ENCODE peak calls at places on chromosomes 2 and 18, in six cellular contexts. H, B, V, O, T and D are unnamed samples.

GRCh38 chr2:109137616-109138015 is 8.6 kb downstream of the SH3RF3 start:
- DNase-seq in O (no peak), H (no peak), B (no peak), V (no peak), T (no peak), D (no peak)

GRCh38 chr2:217077841-217078407 is 218.1 kb upstream of the TNP1 start:
- DNase-seq in B (no peak), H (no peak), V (peak), O (no peak), T (no peak), D (peak)

GRCh38 chr2:156649596-156649995 is 213.4 kb downstream of the GPD2 start:
- DNase-seq in O (no peak), B (no peak), V (peak), T (peak), H (no peak), D (peak)

GRCh38 chr2:10303174-10303633 is 500 bp downstream of the HPCAL1 start:
- DNase-seq in B (no peak), T (no peak), O (no peak), H (peak), V (peak), D (no peak)

GRCh38 chr2:207341816-207342215 is 176.1 kb upstream of the KLF7 start:
- DNase-seq in B (no peak), V (no peak), H (no peak), T (no peak), O (no peak), D (no peak)

GRCh38 chr18:34626404-34627137 is 83.5 kb upstream of the DTNA start:
- DNase-seq in O (no peak), B (no peak), V (peak), H (no peak), T (peak), D (peak)

GRCh38 chr2:86072271-86072858 is 33.3 kb downstream of the POLR1A start:
- DNase-seq in H (peak), B (peak), V (peak), T (peak), O (no peak), D (peak)

GRCh38 chr2:197113221-197113831 is 186.8 kb upstream of the PGAP1 start:
- DNase-seq in B (no peak), O (no peak), H (no peak), V (peak), T (no peak), D (peak)

GRCh38 chr2:69616755-69617154 is 26.8 kb downstream of the AAK1 start:
- DNase-seq in V (no peak), T (peak), B (no peak), H (no peak), O (no peak), D (no peak)

GRCh38 chr2:36287363-36288275 is 68.0 kb upstream of the CRIM1 start:
- DNase-seq in H (no peak), T (peak), B (no peak), O (no peak), V (peak), D (peak)

GRCh38 chr2:9844036-9844483 is 786 bp downstream of the TAF1B start:
- DNase-seq in B (no peak), O (no peak), T (peak), V (peak), H (no peak), D (peak)

GRCh38 chr18:54479365-54479764 is 111.7 kb upstream of the DYNAP start:
- DNase-seq in V (no peak), O (no peak), H (no peak), T (no peak), B (no peak), D (peak)

GRCh38 chr2:163465440-163465839 is 270.4 kb downstream of the FIGN start:
- DNase-seq in V (peak), H (no peak), O (no peak), B (no peak), T (no peak), D (peak)

GRCh38 chr2:240981273-240981672 is 17.1 kb upstream of the SNED1 start:
- DNase-seq in T (peak), H (no peak), O (no peak), V (peak), B (peak), D (peak)

GRCh38 chr18:36212978-36213303 is 25.6 kb downstream of the MOCOS start:
- DNase-seq in V (no peak), T (no peak), B (no peak), H (peak), O (no peak), D (no peak)

GRCh38 chr2:208570851-208571763 is 164.5 kb downstream of the PTH2R start:
- DNase-seq in V (no peak), H (no peak), B (no peak), T (no peak), O (no peak), D (no peak)

GRCh38 chr2:10901160-10901559 is 10.6 kb upstream of the KCNF1 start:
- DNase-seq in B (no peak), H (no peak), V (peak), O (no peak), T (peak), D (peak)

GRCh38 chr2:69784228-69784627 is 42.3 kb downstream of the ANXA4 start:
- DNase-seq in T (no peak), B (no peak), V (no peak), H (no peak), O (no peak), D (no peak)

GRCh38 chr2:100188326-100188725 is 45.9 kb upstream of the AFF3 start:
- DNase-seq in T (no peak), B (no peak), V (no peak), O (no peak), H (no peak), D (no peak)

GRCh38 chr2:28949190-28949589 is 31.9 kb upstream of the TOGARAM2 start:
- DNase-seq in O (no peak), H (no peak), T (no peak), V (no peak), B (no peak), D (no peak)

GRCh38 chr18:45222200-45222599 is 393.1 kb upstream of the SLC14A2 start:
- DNase-seq in H (no peak), T (peak), B (no peak), V (no peak), O (no peak), D (peak)

GRCh38 chr2:223822818-223823217 is 14.6 kb downstream of the AP1S3 start:
- DNase-seq in B (no peak), T (no peak), O (no peak), H (no peak), V (no peak), D (no peak)
- H3K4me3 ChIP-seq in B (no peak), T (no peak), O (no peak), H (no peak), V (no peak), D (no peak)

GRCh38 chr18:12841070-12841469 is 43.0 kb downstream of the PTPN2 start:
- DNase-seq in H (no peak), V (no peak), B (no peak), T (no peak), O (no peak), D (no peak)
- TF ChIP-seq CTCF in H (no peak), V (no peak), B (no peak), T (no peak), O (no peak), D (no peak)

GRCh38 chr2:25294573-25295462 is 46.9 kb downstream of the DNMT3A start:
- DNase-seq in O (peak), H (peak), T (no peak), B (peak), V (peak), D (peak)
- H3K4me3 ChIP-seq in O (no peak), H (no peak), T (no peak), B (peak), V (no peak), D (no peak)

GRCh38 chr2:39587168-39587567 is 78.5 kb upstream of the TMEM178A start:
- DNase-seq in B (no peak), H (no peak), V (no peak), O (no peak), T (no peak), D (no peak)

GRCh38 chr2:39584283-39584972 is 81.3 kb upstream of the TMEM178A start:
- DNase-seq in H (no peak), B (no peak), T (peak), V (peak), O (no peak), D (peak)

GRCh38 chr2:39583781-39584180 is 81.9 kb upstream of the TMEM178A start:
- DNase-seq in B (no peak), O (no peak), V (no peak), T (peak), H (no peak), D (no peak)

GRCh38 chr2:39581866-39582265 is 83.9 kb upstream of the TMEM178A start:
- DNase-seq in B (no peak), O (no peak), H (no peak), T (no peak), V (no peak), D (no peak)

GRCh38 chr2:39587641-39588040 is 78.1 kb upstream of the TMEM178A start:
- DNase-seq in T (no peak), O (no peak), B (no peak), V (no peak), H (no peak), D (no peak)
- TF ChIP-seq CTCF in T (no peak), O (no peak), B (no peak), V (no peak), H (no peak), D (no peak)

GRCh38 chr2:134836986-134837385 is 1.4 kb upstream of the ACMSD start:
- DNase-seq in T (peak), V (peak), H (no peak), B (peak), O (no peak), D (peak)
- H3K4me3 ChIP-seq in T (no peak), V (no peak), H (no peak), B (no peak), O (no peak), D (no peak)

GRCh38 chr18:12258719-12259705 is 4.9 kb downstream of the CIDEA start:
- DNase-seq in V (no peak), B (no peak), H (no peak), T (no peak), O (no peak), D (no peak)

GRCh38 chr18:12262748-12263147 is 8.6 kb downstream of the CIDEA start:
- DNase-seq in H (no peak), B (no peak), O (no peak), V (no peak), T (no peak), D (no peak)

GRCh38 chr18:12264854-12265253 is 10.7 kb downstream of the CIDEA start:
- DNase-seq in B (no peak), V (no peak), T (no peak), O (no peak), H (no peak), D (no peak)
- TF ChIP-seq CTCF in B (no peak), V (no peak), T (no peak), O (no peak), H (no peak), D (no peak)

GRCh38 chr2:181161615-181162014 is 181.2 kb downstream of the UBE2E3 start:
- DNase-seq in B (no peak), T (no peak), O (no peak), H (no peak), V (no peak), D (no peak)

GRCh38 chr2:181169459-181169858 is 189.1 kb downstream of the UBE2E3 start:
- DNase-seq in H (no peak), T (no peak), O (no peak), V (no peak), B (no peak), D (no peak)

GRCh38 chr2:181163139-181163538 is 182.7 kb downstream of the UBE2E3 start:
- DNase-seq in B (no peak), V (no peak), T (no peak), H (no peak), O (no peak), D (no peak)

GRCh38 chr2:181164699-181165098 is 184.3 kb downstream of the UBE2E3 start:
- DNase-seq in O (no peak), V (no peak), T (no peak), H (no peak), B (no peak), D (no peak)

GRCh38 chr2:181165199-181165868 is 184.9 kb downstream of the UBE2E3 start:
- DNase-seq in T (no peak), B (no peak), V (no peak), O (no peak), H (no peak), D (no peak)
- H3K4me3 ChIP-seq in T (no peak), B (no peak), V (no peak), O (no peak), H (no peak), D (no peak)

DNA sequence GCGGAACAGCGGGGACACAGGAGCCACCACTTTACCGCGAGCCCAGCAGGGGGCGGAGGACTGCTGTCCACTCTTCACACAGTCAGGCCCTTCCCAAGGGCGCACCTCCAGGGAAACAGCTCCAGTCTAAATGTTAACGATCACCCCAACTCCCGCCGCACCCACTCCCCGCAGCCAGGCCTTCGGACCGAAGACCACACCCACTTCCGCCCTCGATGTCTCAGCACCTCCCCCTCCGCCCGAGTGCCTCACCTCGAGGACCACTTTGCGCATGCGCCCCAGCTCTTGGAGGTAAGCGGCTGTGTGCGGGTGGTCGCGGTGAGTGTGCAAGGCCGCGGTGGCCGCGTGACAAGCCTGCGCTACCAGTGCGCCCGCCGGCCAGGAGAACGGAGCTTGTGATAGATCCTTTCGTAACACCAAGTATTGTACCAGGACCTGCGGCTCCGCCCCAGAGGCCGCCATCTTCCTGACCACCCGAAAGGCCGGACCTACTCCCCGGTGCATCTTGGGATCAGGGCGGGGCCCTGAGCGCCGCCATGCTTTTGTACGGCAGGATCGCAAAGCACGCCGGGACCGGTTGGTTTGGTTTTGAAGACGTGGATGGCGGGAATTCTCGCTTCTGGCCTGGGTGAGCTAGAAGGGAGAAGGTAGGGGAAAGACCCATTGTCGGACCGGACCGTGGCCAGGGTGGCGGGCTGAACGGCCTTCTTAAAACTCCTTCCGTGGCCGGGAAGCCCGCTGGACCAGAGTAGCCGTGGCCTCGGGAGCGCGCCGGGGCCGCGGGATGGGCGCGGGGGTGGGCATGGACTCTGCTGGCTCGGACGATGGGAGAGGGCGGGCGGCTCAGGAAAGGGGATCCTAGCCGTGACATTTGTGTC is at the start of the genes CENPO and PTRHD1:
- DNase-seq in V (peak), T (peak), H (peak), O (peak), B (peak), D (peak)
- TF ChIP-seq CTCF in V (peak), T (peak), H (peak), O (peak), B (peak), D (peak)